ENCODE peak calls at places on chromosome 10, in four cellular contexts. F is effector memory CD8-positive, alpha-beta T cell; M is DND-41; U is HS-5. H is an unnamed sample.

GRCh38 chr10:61902448-61903183 is 1.1 kb downstream of the ARID5B start:
- DNase-seq in F (peak), M (peak), U (no peak), H (peak)

GRCh38 chr10:46254467-46254866 is 32.3 kb upstream of the ANTXRL start:
- DNase-seq in F (no peak), M (no peak), U (no peak), H (no peak)

GRCh38 chr10:27035163-27035562 is 65.1 kb downstream of the ANKRD26 start:
- DNase-seq in F (no peak), M (no peak), U (no peak), H (no peak)

GRCh38 chr10:3516626-3517255 is 268.3 kb downstream of the KLF6 start:
- DNase-seq in F (no peak), M (peak), U (no peak), H (no peak)

GRCh38 chr10:117217196-117217761 is 20.0 kb downstream of the KCNK18 start:
- DNase-seq in F (no peak), M (no peak), U (no peak), H (no peak)

GRCh38 chr10:123562811-123563580 is 103.2 kb upstream of the GPR26 start:
- DNase-seq in F (no peak), M (no peak), U (no peak), H (no peak)

GRCh38 chr10:79127151-79127961 is 58.6 kb downstream of the ZMIZ1 start:
- DNase-seq in F (no peak), M (no peak), U (no peak), H (no peak)

GRCh38 chr10:84820121-84820520 is 491.7 kb downstream of the CCSER2 start:
- DNase-seq in F (no peak), M (no peak), U (no peak), H (no peak)

GRCh38 chr10:115141254-115141653 is 48.1 kb downstream of the ATRNL1 start:
- DNase-seq in F (no peak), M (no peak), U (no peak), H (no peak)

GRCh38 chr10:26776258-26776657 is 78.8 kb downstream of the PDSS1 start:
- DNase-seq in F (no peak), M (no peak), U (no peak), H (no peak)

GRCh38 chr10:79340646-79341244 is 6.5 kb upstream of the PPIF start:
- DNase-seq in F (no peak), M (no peak), U (no peak), H (no peak)

GRCh38 chr10:103847909-103848468 is 7.4 kb downstream of the SH3PXD2A start:
- DNase-seq in F (no peak), M (peak), U (no peak), H (no peak)

GRCh38 chr10:32961892-32962369 is 3.9 kb upstream of the ITGB1 start:
- DNase-seq in F (no peak), M (no peak), U (no peak), H (no peak)

H was measured in epithelial cell of proximal tubule.